ENCODE peak calls at places on chromosomes 4 and X, in ten cellular contexts. One of them, this sample, is unnamed.

GRCh38 chrX:147077472-147077871 is 262.9 kb upstream of the CXorf51A start:
- DNase-seq in stimulated activated CD8-positive, alpha-beta memory T cell treated with anti-CD3 and anti-CD28 coated beads, Interleukin-4, amount 100 ng/mL, for 48 hours: no peak
- DNase-seq in sigmoid colon: no peak
- DNase-seq in mucosa of descending colon: no peak
- DNase-seq in AG08395: no peak
- DNase-seq in EH: no peak
- DNase-seq in M059J: no peak
- DNase-seq in stimulated activated CD4-positive, alpha-beta T cell treated with anti-CD3 and anti-CD28 coated beads, Interleukin-12 subunit alpha, Interleukin-12 subunit beta, amount 100 ng/mL, for 24 hours: no peak
- DNase-seq in heart left ventricle: no peak
- DNase-seq in putamen: no peak
- DNase-seq in this sample: no peak

GRCh38 chr4:183337349-183337748 is 15.1 kb upstream of the CLDN24 start:
- DNase-seq in EH: no peak
- DNase-seq in putamen: no peak
- DNase-seq in heart left ventricle: no peak
- DNase-seq in AG08395: no peak
- DNase-seq in M059J: no peak
- DNase-seq in stimulated activated CD4-positive, alpha-beta T cell treated with anti-CD3 and anti-CD28 coated beads, Interleukin-12 subunit alpha, Interleukin-12 subunit beta, amount 100 ng/mL, for 24 hours: no peak
- DNase-seq in stimulated activated CD8-positive, alpha-beta memory T cell treated with anti-CD3 and anti-CD28 coated beads, Interleukin-4, amount 100 ng/mL, for 48 hours: no peak
- DNase-seq in sigmoid colon: no peak
- DNase-seq in mucosa of descending colon: no peak
- DNase-seq in this sample: no peak

GRCh38 chr4:56316011-56316650 is 71.2 kb downstream of the AASDH start:
- DNase-seq in stimulated activated CD8-positive, alpha-beta memory T cell treated with anti-CD3 and anti-CD28 coated beads, Interleukin-4, amount 100 ng/mL, for 48 hours: no peak
- DNase-seq in stimulated activated CD4-positive, alpha-beta T cell treated with anti-CD3 and anti-CD28 coated beads, Interleukin-12 subunit alpha, Interleukin-12 subunit beta, amount 100 ng/mL, for 24 hours: no peak
- DNase-seq in sigmoid colon: no peak
- DNase-seq in putamen: no peak
- DNase-seq in EH: no peak
- DNase-seq in M059J: no peak
- DNase-seq in heart left ventricle: no peak
- DNase-seq in AG08395: no peak
- DNase-seq in mucosa of descending colon: no peak
- DNase-seq in this sample: no peak

GRCh38 chr4:171449082-171449481 is 364.1 kb upstream of the GALNTL6 start:
- DNase-seq in sigmoid colon: no peak
- DNase-seq in putamen: no peak
- DNase-seq in stimulated activated CD4-positive, alpha-beta T cell treated with anti-CD3 and anti-CD28 coated beads, Interleukin-12 subunit alpha, Interleukin-12 subunit beta, amount 100 ng/mL, for 24 hours: no peak
- DNase-seq in heart left ventricle: no peak
- DNase-seq in mucosa of descending colon: no peak
- DNase-seq in AG08395: no peak
- DNase-seq in EH: no peak
- DNase-seq in stimulated activated CD8-positive, alpha-beta memory T cell treated with anti-CD3 and anti-CD28 coated beads, Interleukin-4, amount 100 ng/mL, for 48 hours: no peak
- DNase-seq in M059J: no peak
- DNase-seq in this sample: no peak

GRCh38 chr4:152849350-152849749 is 69.6 kb downstream of the ARFIP1 start:
- DNase-seq in M059J: no peak
- DNase-seq in mucosa of descending colon: no peak
- DNase-seq in putamen: no peak
- DNase-seq in stimulated activated CD8-positive, alpha-beta memory T cell treated with anti-CD3 and anti-CD28 coated beads, Interleukin-4, amount 100 ng/mL, for 48 hours: no peak
- DNase-seq in EH: no peak
- DNase-seq in stimulated activated CD4-positive, alpha-beta T cell treated with anti-CD3 and anti-CD28 coated beads, Interleukin-12 subunit alpha, Interleukin-12 subunit beta, amount 100 ng/mL, for 24 hours: no peak
- DNase-seq in AG08395: no peak
- DNase-seq in heart left ventricle: no peak
- DNase-seq in sigmoid colon: no peak
- DNase-seq in this sample: no peak

GRCh38 chr4:1206299-1207156 is 34.1 kb upstream of the SPON2 start:
- DNase-seq in stimulated activated CD8-positive, alpha-beta memory T cell treated with anti-CD3 and anti-CD28 coated beads, Interleukin-4, amount 100 ng/mL, for 48 hours: no peak
- DNase-seq in stimulated activated CD4-positive, alpha-beta T cell treated with anti-CD3 and anti-CD28 coated beads, Interleukin-12 subunit alpha, Interleukin-12 subunit beta, amount 100 ng/mL, for 24 hours: no peak
- DNase-seq in putamen: no peak
- DNase-seq in heart left ventricle: no peak
- DNase-seq in sigmoid colon: peak; percentile 61
- DNase-seq in EH: no peak
- DNase-seq in mucosa of descending colon: no peak
- DNase-seq in AG08395: no peak
- DNase-seq in M059J: no peak
- DNase-seq in this sample: peak; percentile 47

GRCh38 chr4:2433609-2434350 is 15.0 kb downstream of the CFAP99 start:
- DNase-seq in M059J: no peak
- DNase-seq in stimulated activated CD8-positive, alpha-beta memory T cell treated with anti-CD3 and anti-CD28 coated beads, Interleukin-4, amount 100 ng/mL, for 48 hours: no peak
- DNase-seq in stimulated activated CD4-positive, alpha-beta T cell treated with anti-CD3 and anti-CD28 coated beads, Interleukin-12 subunit alpha, Interleukin-12 subunit beta, amount 100 ng/mL, for 24 hours: no peak
- DNase-seq in EH: no peak
- DNase-seq in putamen: no peak
- DNase-seq in mucosa of descending colon: no peak
- DNase-seq in AG08395: no peak
- DNase-seq in heart left ventricle: no peak
- DNase-seq in sigmoid colon: no peak
- DNase-seq in this sample: no peak

GRCh38 chrX:13167444-13168207 is 123.2 kb upstream of the FAM9C start:
- DNase-seq in stimulated activated CD4-positive, alpha-beta T cell treated with anti-CD3 and anti-CD28 coated beads, Interleukin-12 subunit alpha, Interleukin-12 subunit beta, amount 100 ng/mL, for 24 hours: peak; percentile 6
- DNase-seq in putamen: no peak
- DNase-seq in stimulated activated CD8-positive, alpha-beta memory T cell treated with anti-CD3 and anti-CD28 coated beads, Interleukin-4, amount 100 ng/mL, for 48 hours: no peak
- DNase-seq in AG08395: peak; percentile 21
- DNase-seq in sigmoid colon: no peak
- DNase-seq in mucosa of descending colon: no peak
- DNase-seq in M059J: peak; percentile 50
- DNase-seq in EH: peak; percentile 51
- DNase-seq in heart left ventricle: peak; percentile 46
- DNase-seq in this sample: no peak

GRCh38 chr4:92501456-92501855 is 197.7 kb downstream of the GRID2 start:
- DNase-seq in EH: no peak
- DNase-seq in heart left ventricle: no peak
- DNase-seq in stimulated activated CD8-positive, alpha-beta memory T cell treated with anti-CD3 and anti-CD28 coated beads, Interleukin-4, amount 100 ng/mL, for 48 hours: no peak
- DNase-seq in sigmoid colon: no peak
- DNase-seq in stimulated activated CD4-positive, alpha-beta T cell treated with anti-CD3 and anti-CD28 coated beads, Interleukin-12 subunit alpha, Interleukin-12 subunit beta, amount 100 ng/mL, for 24 hours: no peak
- DNase-seq in putamen: no peak
- DNase-seq in M059J: no peak
- DNase-seq in AG08395: no peak
- DNase-seq in mucosa of descending colon: no peak
- DNase-seq in this sample: no peak

GRCh38 chr4:94516067-94516466 is 64.3 kb downstream of the PDLIM5 start:
- DNase-seq in mucosa of descending colon: no peak
- DNase-seq in EH: peak; percentile 97
- DNase-seq in putamen: no peak
- DNase-seq in sigmoid colon: no peak
- DNase-seq in stimulated activated CD4-positive, alpha-beta T cell treated with anti-CD3 and anti-CD28 coated beads, Interleukin-12 subunit alpha, Interleukin-12 subunit beta, amount 100 ng/mL, for 24 hours: no peak
- DNase-seq in AG08395: peak; percentile 46
- DNase-seq in M059J: peak; percentile 87
- DNase-seq in stimulated activated CD8-positive, alpha-beta memory T cell treated with anti-CD3 and anti-CD28 coated beads, Interleukin-4, amount 100 ng/mL, for 48 hours: no peak
- DNase-seq in heart left ventricle: no peak
- DNase-seq in this sample: no peak

GRCh38 chr4:111836601-111837000 is 308.7 kb upstream of the FAM241A start:
- DNase-seq in mucosa of descending colon: no peak
- DNase-seq in sigmoid colon: no peak
- DNase-seq in putamen: no peak
- DNase-seq in stimulated activated CD4-positive, alpha-beta T cell treated with anti-CD3 and anti-CD28 coated beads, Interleukin-12 subunit alpha, Interleukin-12 subunit beta, amount 100 ng/mL, for 24 hours: no peak
- DNase-seq in M059J: no peak
- DNase-seq in EH: no peak
- DNase-seq in stimulated activated CD8-positive, alpha-beta memory T cell treated with anti-CD3 and anti-CD28 coated beads, Interleukin-4, amount 100 ng/mL, for 48 hours: no peak
- DNase-seq in AG08395: no peak
- DNase-seq in heart left ventricle: no peak
- DNase-seq in this sample: no peak

GRCh38 chr4:146346276-146346675 is 131.9 kb downstream of the REELD1 start:
- DNase-seq in sigmoid colon: no peak
- DNase-seq in mucosa of descending colon: no peak
- DNase-seq in stimulated activated CD4-positive, alpha-beta T cell treated with anti-CD3 and anti-CD28 coated beads, Interleukin-12 subunit alpha, Interleukin-12 subunit beta, amount 100 ng/mL, for 24 hours: no peak
- DNase-seq in putamen: no peak
- DNase-seq in stimulated activated CD8-positive, alpha-beta memory T cell treated with anti-CD3 and anti-CD28 coated beads, Interleukin-4, amount 100 ng/mL, for 48 hours: no peak
- DNase-seq in M059J: no peak
- DNase-seq in heart left ventricle: no peak
- DNase-seq in EH: no peak
- DNase-seq in AG08395: no peak
- DNase-seq in this sample: no peak

GRCh38 chr4:84483738-84484137 is 15.4 kb downstream of the NKX6-1 start:
- DNase-seq in putamen: no peak
- DNase-seq in heart left ventricle: no peak
- DNase-seq in sigmoid colon: no peak
- DNase-seq in AG08395: no peak
- DNase-seq in stimulated activated CD8-positive, alpha-beta memory T cell treated with anti-CD3 and anti-CD28 coated beads, Interleukin-4, amount 100 ng/mL, for 48 hours: no peak
- DNase-seq in EH: no peak
- DNase-seq in stimulated activated CD4-positive, alpha-beta T cell treated with anti-CD3 and anti-CD28 coated beads, Interleukin-12 subunit alpha, Interleukin-12 subunit beta, amount 100 ng/mL, for 24 hours: no peak
- DNase-seq in M059J: no peak
- DNase-seq in mucosa of descending colon: no peak
- DNase-seq in this sample: no peak

GRCh38 chr4:8546766-8547107 is 33.5 kb upstream of the GPR78 start:
- DNase-seq in putamen: no peak
- DNase-seq in sigmoid colon: peak; percentile 26
- DNase-seq in M059J: no peak
- DNase-seq in heart left ventricle: no peak
- DNase-seq in EH: no peak
- DNase-seq in mucosa of descending colon: no peak
- DNase-seq in stimulated activated CD8-positive, alpha-beta memory T cell treated with anti-CD3 and anti-CD28 coated beads, Interleukin-4, amount 100 ng/mL, for 48 hours: no peak
- DNase-seq in AG08395: no peak
- DNase-seq in stimulated activated CD4-positive, alpha-beta T cell treated with anti-CD3 and anti-CD28 coated beads, Interleukin-12 subunit alpha, Interleukin-12 subunit beta, amount 100 ng/mL, for 24 hours: no peak
- DNase-seq in this sample: no peak

GRCh38 chrX:149493567-149494562 is 11.2 kb downstream of the IDS start:
- DNase-seq in AG08395: no peak
- DNase-seq in putamen: no peak
- DNase-seq in stimulated activated CD4-positive, alpha-beta T cell treated with anti-CD3 and anti-CD28 coated beads, Interleukin-12 subunit alpha, Interleukin-12 subunit beta, amount 100 ng/mL, for 24 hours: no peak
- DNase-seq in stimulated activated CD8-positive, alpha-beta memory T cell treated with anti-CD3 and anti-CD28 coated beads, Interleukin-4, amount 100 ng/mL, for 48 hours: no peak
- DNase-seq in M059J: peak; percentile 72
- DNase-seq in EH: no peak
- DNase-seq in mucosa of descending colon: peak; percentile 14
- DNase-seq in sigmoid colon: no peak
- DNase-seq in heart left ventricle: peak; percentile 33
- DNase-seq in this sample: peak; percentile 36

GRCh38 chr4:163681208-163681821 is 186.8 kb downstream of the TMA16 start:
- DNase-seq in M059J: peak; percentile 16
- DNase-seq in sigmoid colon: no peak
- DNase-seq in putamen: no peak
- DNase-seq in mucosa of descending colon: peak; percentile 65
- DNase-seq in AG08395: no peak
- DNase-seq in heart left ventricle: no peak
- DNase-seq in stimulated activated CD4-positive, alpha-beta T cell treated with anti-CD3 and anti-CD28 coated beads, Interleukin-12 subunit alpha, Interleukin-12 subunit beta, amount 100 ng/mL, for 24 hours: no peak
- DNase-seq in stimulated activated CD8-positive, alpha-beta memory T cell treated with anti-CD3 and anti-CD28 coated beads, Interleukin-4, amount 100 ng/mL, for 48 hours: no peak
- DNase-seq in EH: no peak
- DNase-seq in this sample: no peak

GRCh38 chr4:2387205-2387604 is 31.2 kb downstream of the ZFYVE28 start:
- DNase-seq in heart left ventricle: no peak
- DNase-seq in sigmoid colon: no peak
- DNase-seq in EH: no peak
- DNase-seq in stimulated activated CD8-positive, alpha-beta memory T cell treated with anti-CD3 and anti-CD28 coated beads, Interleukin-4, amount 100 ng/mL, for 48 hours: no peak
- DNase-seq in AG08395: no peak
- DNase-seq in mucosa of descending colon: no peak
- DNase-seq in M059J: no peak
- DNase-seq in stimulated activated CD4-positive, alpha-beta T cell treated with anti-CD3 and anti-CD28 coated beads, Interleukin-12 subunit alpha, Interleukin-12 subunit beta, amount 100 ng/mL, for 24 hours: no peak
- DNase-seq in putamen: no peak
- DNase-seq in this sample: no peak

GRCh38 chr4:158090323-158090722 is 82.5 kb downstream of the GASK1B start:
- DNase-seq in stimulated activated CD8-positive, alpha-beta memory T cell treated with anti-CD3 and anti-CD28 coated beads, Interleukin-4, amount 100 ng/mL, for 48 hours: no peak
- DNase-seq in stimulated activated CD4-positive, alpha-beta T cell treated with anti-CD3 and anti-CD28 coated beads, Interleukin-12 subunit alpha, Interleukin-12 subunit beta, amount 100 ng/mL, for 24 hours: no peak
- DNase-seq in sigmoid colon: no peak
- DNase-seq in mucosa of descending colon: no peak
- DNase-seq in M059J: peak; percentile 5
- DNase-seq in putamen: no peak
- DNase-seq in AG08395: no peak
- DNase-seq in EH: peak; percentile 1
- DNase-seq in heart left ventricle: no peak
- DNase-seq in this sample: no peak

GRCh38 chr4:119510750-119511149 is 117.9 kb downstream of the PDE5A start:
- DNase-seq in mucosa of descending colon: no peak
- DNase-seq in EH: peak; percentile 92
- DNase-seq in M059J: no peak
- DNase-seq in heart left ventricle: no peak
- DNase-seq in AG08395: no peak
- DNase-seq in sigmoid colon: no peak
- DNase-seq in stimulated activated CD4-positive, alpha-beta T cell treated with anti-CD3 and anti-CD28 coated beads, Interleukin-12 subunit alpha, Interleukin-12 subunit beta, amount 100 ng/mL, for 24 hours: no peak
- DNase-seq in stimulated activated CD8-positive, alpha-beta memory T cell treated with anti-CD3 and anti-CD28 coated beads, Interleukin-4, amount 100 ng/mL, for 48 hours: no peak
- DNase-seq in putamen: no peak
- DNase-seq in this sample: no peak

GRCh38 chrX:20472148-20472547 is 205.4 kb upstream of the RPS6KA3 start:
- DNase-seq in mucosa of descending colon: no peak
- DNase-seq in M059J: no peak
- DNase-seq in AG08395: no peak
- DNase-seq in stimulated activated CD8-positive, alpha-beta memory T cell treated with anti-CD3 and anti-CD28 coated beads, Interleukin-4, amount 100 ng/mL, for 48 hours: no peak
- DNase-seq in heart left ventricle: no peak
- DNase-seq in EH: no peak
- DNase-seq in putamen: no peak
- DNase-seq in stimulated activated CD4-positive, alpha-beta T cell treated with anti-CD3 and anti-CD28 coated beads, Interleukin-12 subunit alpha, Interleukin-12 subunit beta, amount 100 ng/mL, for 24 hours: no peak
- DNase-seq in sigmoid colon: no peak
- DNase-seq in this sample: no peak

GRCh38 chr4:3777033-3777390 is 10.8 kb downstream of the ADRA2C start:
- DNase-seq in stimulated activated CD4-positive, alpha-beta T cell treated with anti-CD3 and anti-CD28 coated beads, Interleukin-12 subunit alpha, Interleukin-12 subunit beta, amount 100 ng/mL, for 24 hours: no peak
- DNase-seq in sigmoid colon: no peak
- DNase-seq in EH: no peak
- DNase-seq in mucosa of descending colon: no peak
- DNase-seq in putamen: no peak
- DNase-seq in stimulated activated CD8-positive, alpha-beta memory T cell treated with anti-CD3 and anti-CD28 coated beads, Interleukin-4, amount 100 ng/mL, for 48 hours: no peak
- DNase-seq in M059J: no peak
- DNase-seq in heart left ventricle: no peak
- DNase-seq in AG08395: no peak
- DNase-seq in this sample: no peak

GRCh38 chrX:20513185-20513584 is 246.5 kb upstream of the RPS6KA3 start:
- DNase-seq in stimulated activated CD4-positive, alpha-beta T cell treated with anti-CD3 and anti-CD28 coated beads, Interleukin-12 subunit alpha, Interleukin-12 subunit beta, amount 100 ng/mL, for 24 hours: no peak
- DNase-seq in stimulated activated CD8-positive, alpha-beta memory T cell treated with anti-CD3 and anti-CD28 coated beads, Interleukin-4, amount 100 ng/mL, for 48 hours: no peak
- DNase-seq in EH: no peak
- DNase-seq in AG08395: no peak
- DNase-seq in heart left ventricle: no peak
- DNase-seq in sigmoid colon: no peak
- DNase-seq in M059J: peak; percentile 59
- DNase-seq in putamen: no peak
- DNase-seq in mucosa of descending colon: no peak
- DNase-seq in this sample: no peak